ENCODE peak calls at places on chromosomes 11 and 22, in nine cellular contexts. One of them, this sample, is unnamed.

GRCh38 chr11:61834278-61835004 is 6.3 kb downstream of the FADS2 start:
- DNase-seq in Panc1: no peak
- DNase-seq in activated B cell treated with CpG ODN at 0.5 μM for 24 hours: peak; percentile 29
- DNase-seq in heart left ventricle: peak; percentile 69
- DNase-seq in thyroid gland: no peak
- DNase-seq in glutamatergic neuron: peak; percentile 43
- DNase-seq in WTC11: peak; percentile 49
- DNase-seq in K562: peak; percentile 94
- DNase-seq in nephron progenitor cell: no peak
- DNase-seq in this sample: no peak

GRCh38 chr11:123351375-123351774 is 78.7 kb upstream of the GRAMD1B start:
- DNase-seq in Panc1: no peak
- DNase-seq in activated B cell treated with CpG ODN at 0.5 μM for 24 hours: no peak
- DNase-seq in heart left ventricle: peak; percentile 48
- DNase-seq in thyroid gland: no peak
- DNase-seq in glutamatergic neuron: peak; percentile 86
- DNase-seq in WTC11: peak; percentile 58
- DNase-seq in K562: no peak
- DNase-seq in nephron progenitor cell: peak; percentile 20
- DNase-seq in this sample: no peak

GRCh38 chr11:48051217-48051848 is 71.0 kb downstream of the PTPRJ start:
- DNase-seq in Panc1: no peak
- DNase-seq in activated B cell treated with CpG ODN at 0.5 μM for 24 hours: no peak
- DNase-seq in heart left ventricle: no peak
- DNase-seq in thyroid gland: no peak
- DNase-seq in glutamatergic neuron: no peak
- DNase-seq in WTC11: no peak
- DNase-seq in K562: no peak
- DNase-seq in nephron progenitor cell: no peak
- DNase-seq in this sample: no peak

GRCh38 chr11:27619039-27619438 is 81.2 kb downstream of the BDNF start:
- DNase-seq in Panc1: no peak
- DNase-seq in activated B cell treated with CpG ODN at 0.5 μM for 24 hours: no peak
- DNase-seq in heart left ventricle: no peak
- DNase-seq in thyroid gland: no peak
- DNase-seq in glutamatergic neuron: no peak
- DNase-seq in WTC11: no peak
- DNase-seq in K562: no peak
- DNase-seq in nephron progenitor cell: no peak
- DNase-seq in this sample: no peak

GRCh38 chr11:81070948-81071347 is 1630.1 kb upstream of the TENM4 start:
- DNase-seq in Panc1: no peak
- DNase-seq in activated B cell treated with CpG ODN at 0.5 μM for 24 hours: no peak
- DNase-seq in heart left ventricle: no peak
- DNase-seq in thyroid gland: no peak
- DNase-seq in glutamatergic neuron: no peak
- DNase-seq in WTC11: no peak
- DNase-seq in K562: no peak
- DNase-seq in nephron progenitor cell: no peak
- DNase-seq in this sample: no peak

GRCh38 chr22:33110562-33111163 is 52.5 kb upstream of the SYN3 start:
- DNase-seq in Panc1: no peak
- DNase-seq in activated B cell treated with CpG ODN at 0.5 μM for 24 hours: no peak
- DNase-seq in heart left ventricle: no peak
- DNase-seq in thyroid gland: no peak
- DNase-seq in glutamatergic neuron: no peak
- DNase-seq in WTC11: no peak
- DNase-seq in K562: no peak
- DNase-seq in nephron progenitor cell: no peak
- DNase-seq in this sample: no peak

GRCh38 chr11:14905104-14906033 is 13.3 kb upstream of the CYP2R1 start:
- DNase-seq in Panc1: no peak
- DNase-seq in activated B cell treated with CpG ODN at 0.5 μM for 24 hours: peak; percentile 70
- DNase-seq in heart left ventricle: peak; percentile 44
- DNase-seq in thyroid gland: peak; percentile 60
- DNase-seq in glutamatergic neuron: peak; percentile 80
- DNase-seq in WTC11: peak; percentile 91
- DNase-seq in K562: no peak
- DNase-seq in nephron progenitor cell: no peak
- DNase-seq in this sample: no peak

GRCh38 chr11:13699041-13699440 is 30.6 kb downstream of the FAR1 start:
- DNase-seq in Panc1: no peak
- DNase-seq in activated B cell treated with CpG ODN at 0.5 μM for 24 hours: no peak
- DNase-seq in heart left ventricle: no peak
- DNase-seq in thyroid gland: no peak
- DNase-seq in glutamatergic neuron: no peak
- DNase-seq in WTC11: no peak
- DNase-seq in K562: no peak
- DNase-seq in nephron progenitor cell: no peak
- DNase-seq in this sample: no peak

GRCh38 chr22:23938328-23939016 is 22.5 kb downstream of the GSTT2B start:
- DNase-seq in Panc1: no peak
- DNase-seq in activated B cell treated with CpG ODN at 0.5 μM for 24 hours: no peak
- DNase-seq in heart left ventricle: no peak
- DNase-seq in thyroid gland: no peak
- DNase-seq in glutamatergic neuron: no peak
- DNase-seq in WTC11: no peak
- DNase-seq in K562: peak; percentile 18
- DNase-seq in nephron progenitor cell: no peak
- DNase-seq in this sample: no peak

GRCh38 chr22:24146190-24146616 is 35.1 kb upstream of the SUSD2 start:
- DNase-seq in Panc1: no peak
- DNase-seq in activated B cell treated with CpG ODN at 0.5 μM for 24 hours: no peak
- DNase-seq in heart left ventricle: peak; percentile 45
- DNase-seq in thyroid gland: peak; percentile 85
- DNase-seq in glutamatergic neuron: no peak
- DNase-seq in WTC11: peak; percentile 66
- DNase-seq in K562: peak; percentile 55
- DNase-seq in nephron progenitor cell: peak; percentile 45
- DNase-seq in this sample: no peak

GRCh38 chr11:35257287-35257686 is 118.3 kb downstream of the CD44 start:
- DNase-seq in Panc1: no peak
- DNase-seq in activated B cell treated with CpG ODN at 0.5 μM for 24 hours: no peak
- DNase-seq in heart left ventricle: no peak
- DNase-seq in thyroid gland: no peak
- DNase-seq in glutamatergic neuron: no peak
- DNase-seq in WTC11: no peak
- DNase-seq in K562: no peak
- DNase-seq in nephron progenitor cell: no peak
- DNase-seq in this sample: no peak

GRCh38 chr11:76385903-76386302 is 4.8 kb downstream of the GVQW3 start:
- DNase-seq in Panc1: no peak
- DNase-seq in activated B cell treated with CpG ODN at 0.5 μM for 24 hours: no peak
- DNase-seq in heart left ventricle: no peak
- DNase-seq in thyroid gland: no peak
- DNase-seq in glutamatergic neuron: no peak
- DNase-seq in WTC11: no peak
- DNase-seq in K562: no peak
- DNase-seq in nephron progenitor cell: no peak
- DNase-seq in this sample: no peak

GRCh38 chr11:44623321-44623715 is 57.9 kb downstream of the CD82 start:
- DNase-seq in Panc1: no peak
- DNase-seq in activated B cell treated with CpG ODN at 0.5 μM for 24 hours: no peak
- DNase-seq in heart left ventricle: no peak
- DNase-seq in thyroid gland: peak; percentile 16
- DNase-seq in glutamatergic neuron: no peak
- DNase-seq in WTC11: no peak
- DNase-seq in K562: no peak
- DNase-seq in nephron progenitor cell: no peak
- DNase-seq in this sample: peak; percentile 5

GRCh38 chr11:10722307-10722706 is 28.7 kb upstream of the CTR9 start:
- DNase-seq in Panc1: no peak
- DNase-seq in activated B cell treated with CpG ODN at 0.5 μM for 24 hours: no peak
- DNase-seq in heart left ventricle: no peak
- DNase-seq in thyroid gland: no peak
- DNase-seq in glutamatergic neuron: no peak
- DNase-seq in WTC11: no peak
- DNase-seq in K562: no peak
- DNase-seq in nephron progenitor cell: no peak
- DNase-seq in this sample: no peak

GRCh38 chr11:66956689-66957290 is 1.4 kb downstream of the PC start:
- DNase-seq in Panc1: no peak
- DNase-seq in activated B cell treated with CpG ODN at 0.5 μM for 24 hours: no peak
- DNase-seq in heart left ventricle: no peak
- DNase-seq in thyroid gland: no peak
- DNase-seq in glutamatergic neuron: no peak
- DNase-seq in WTC11: no peak
- DNase-seq in K562: no peak
- DNase-seq in nephron progenitor cell: peak; percentile 26
- DNase-seq in this sample: no peak

GRCh38 chr11:7969756-7970646 is 4.8 kb upstream of the NLRP10 start:
- DNase-seq in Panc1: no peak
- DNase-seq in activated B cell treated with CpG ODN at 0.5 μM for 24 hours: no peak
- DNase-seq in heart left ventricle: no peak
- DNase-seq in thyroid gland: no peak
- DNase-seq in glutamatergic neuron: no peak
- DNase-seq in WTC11: peak; percentile 19
- DNase-seq in K562: no peak
- DNase-seq in nephron progenitor cell: no peak
- DNase-seq in this sample: no peak

GRCh38 chr11:68825603-68826002 is 16.1 kb downstream of the CPT1A start:
- DNase-seq in Panc1: no peak
- DNase-seq in activated B cell treated with CpG ODN at 0.5 μM for 24 hours: peak; percentile 50
- DNase-seq in heart left ventricle: no peak
- DNase-seq in thyroid gland: peak; percentile 39
- DNase-seq in glutamatergic neuron: no peak
- DNase-seq in WTC11: peak; percentile 62
- DNase-seq in K562: peak; percentile 37
- DNase-seq in nephron progenitor cell: no peak
- DNase-seq in this sample: no peak
- TF ChIP-seq CTCF in Panc1: no peak
- TF ChIP-seq CTCF in activated B cell treated with CpG ODN at 0.5 μM for 24 hours: no peak
- TF ChIP-seq CTCF in heart left ventricle: no peak
- TF ChIP-seq CTCF in thyroid gland: no peak
- TF ChIP-seq CTCF in glutamatergic neuron: no peak
- TF ChIP-seq CTCF in WTC11: no peak
- TF ChIP-seq CTCF in K562: peak; percentile 43
- TF ChIP-seq CTCF in nephron progenitor cell: no peak
- TF ChIP-seq CTCF in this sample: peak; percentile 25

GRCh38 chr11:33178443-33179154 is 17.3 kb upstream of the CSTF3 start:
- DNase-seq in Panc1: no peak
- DNase-seq in activated B cell treated with CpG ODN at 0.5 μM for 24 hours: no peak
- DNase-seq in heart left ventricle: no peak
- DNase-seq in thyroid gland: no peak
- DNase-seq in glutamatergic neuron: no peak
- DNase-seq in WTC11: no peak
- DNase-seq in K562: no peak
- DNase-seq in nephron progenitor cell: no peak
- DNase-seq in this sample: no peak

GRCh38 chr11:33179431-33179830 is 18.2 kb upstream of the CSTF3 start:
- DNase-seq in Panc1: no peak
- DNase-seq in activated B cell treated with CpG ODN at 0.5 μM for 24 hours: no peak
- DNase-seq in heart left ventricle: no peak
- DNase-seq in thyroid gland: no peak
- DNase-seq in glutamatergic neuron: no peak
- DNase-seq in WTC11: no peak
- DNase-seq in K562: no peak
- DNase-seq in nephron progenitor cell: no peak
- DNase-seq in this sample: no peak

GRCh38 chr11:33182246-33182878 is 21.1 kb upstream of the CSTF3 start:
- DNase-seq in Panc1: no peak
- DNase-seq in activated B cell treated with CpG ODN at 0.5 μM for 24 hours: no peak
- DNase-seq in heart left ventricle: no peak
- DNase-seq in thyroid gland: no peak
- DNase-seq in glutamatergic neuron: no peak
- DNase-seq in WTC11: no peak
- DNase-seq in K562: no peak
- DNase-seq in nephron progenitor cell: no peak
- DNase-seq in this sample: no peak

GRCh38 chr11:33172996-33173395 is 11.7 kb upstream of the CSTF3 start:
- DNase-seq in Panc1: no peak
- DNase-seq in activated B cell treated with CpG ODN at 0.5 μM for 24 hours: no peak
- DNase-seq in heart left ventricle: no peak
- DNase-seq in thyroid gland: no peak
- DNase-seq in glutamatergic neuron: no peak
- DNase-seq in WTC11: no peak
- DNase-seq in K562: no peak
- DNase-seq in nephron progenitor cell: no peak
- DNase-seq in this sample: no peak

GRCh38 chr11:33177676-33178336 is 16.5 kb upstream of the CSTF3 start:
- DNase-seq in Panc1: no peak
- DNase-seq in activated B cell treated with CpG ODN at 0.5 μM for 24 hours: no peak
- DNase-seq in heart left ventricle: no peak
- DNase-seq in thyroid gland: no peak
- DNase-seq in glutamatergic neuron: no peak
- DNase-seq in WTC11: no peak
- DNase-seq in K562: no peak
- DNase-seq in nephron progenitor cell: no peak
- DNase-seq in this sample: no peak
- TF ChIP-seq CTCF in Panc1: no peak
- TF ChIP-seq CTCF in activated B cell treated with CpG ODN at 0.5 μM for 24 hours: no peak
- TF ChIP-seq CTCF in heart left ventricle: no peak
- TF ChIP-seq CTCF in thyroid gland: no peak
- TF ChIP-seq CTCF in glutamatergic neuron: no peak
- TF ChIP-seq CTCF in WTC11: no peak
- TF ChIP-seq CTCF in K562: no peak
- TF ChIP-seq CTCF in nephron progenitor cell: no peak
- TF ChIP-seq CTCF in this sample: no peak

GRCh38 chr22:41905411-41906202 is 9.3 kb downstream of the SHISA8 start:
- DNase-seq in Panc1: no peak
- DNase-seq in activated B cell treated with CpG ODN at 0.5 μM for 24 hours: no peak
- DNase-seq in heart left ventricle: no peak
- DNase-seq in thyroid gland: no peak
- DNase-seq in glutamatergic neuron: no peak
- DNase-seq in WTC11: no peak
- DNase-seq in K562: no peak
- DNase-seq in nephron progenitor cell: no peak
- DNase-seq in this sample: no peak
- TF ChIP-seq CTCF in Panc1: no peak
- TF ChIP-seq CTCF in activated B cell treated with CpG ODN at 0.5 μM for 24 hours: no peak
- TF ChIP-seq CTCF in heart left ventricle: no peak
- TF ChIP-seq CTCF in thyroid gland: no peak
- TF ChIP-seq CTCF in glutamatergic neuron: no peak
- TF ChIP-seq CTCF in WTC11: no peak
- TF ChIP-seq CTCF in K562: no peak
- TF ChIP-seq CTCF in nephron progenitor cell: no peak
- TF ChIP-seq CTCF in this sample: no peak

GRCh38 chr22:20180245-20180630 is 29.4 kb upstream of the CCDC188 start:
- DNase-seq in Panc1: no peak
- DNase-seq in activated B cell treated with CpG ODN at 0.5 μM for 24 hours: no peak
- DNase-seq in heart left ventricle: no peak
- DNase-seq in thyroid gland: no peak
- DNase-seq in glutamatergic neuron: peak; percentile 46
- DNase-seq in WTC11: peak; percentile 44
- DNase-seq in K562: no peak
- DNase-seq in nephron progenitor cell: no peak
- DNase-seq in this sample: no peak
- TF ChIP-seq CTCF in Panc1: peak; percentile 64
- TF ChIP-seq CTCF in activated B cell treated with CpG ODN at 0.5 μM for 24 hours: no peak
- TF ChIP-seq CTCF in heart left ventricle: peak; percentile 14
- TF ChIP-seq CTCF in thyroid gland: no peak
- TF ChIP-seq CTCF in glutamatergic neuron: peak; percentile 50
- TF ChIP-seq CTCF in WTC11: peak; percentile 21
- TF ChIP-seq CTCF in K562: peak; percentile 79
- TF ChIP-seq CTCF in nephron progenitor cell: peak; percentile 37
- TF ChIP-seq CTCF in this sample: peak; percentile 55

GRCh38 chr11:131530411-131530810 is 160.0 kb downstream of the NTM start:
- DNase-seq in Panc1: no peak
- DNase-seq in activated B cell treated with CpG ODN at 0.5 μM for 24 hours: no peak
- DNase-seq in heart left ventricle: no peak
- DNase-seq in thyroid gland: no peak
- DNase-seq in glutamatergic neuron: no peak
- DNase-seq in WTC11: no peak
- DNase-seq in K562: no peak
- DNase-seq in nephron progenitor cell: no peak
- DNase-seq in this sample: no peak
- TF ChIP-seq CTCF in Panc1: no peak
- TF ChIP-seq CTCF in activated B cell treated with CpG ODN at 0.5 μM for 24 hours: no peak
- TF ChIP-seq CTCF in heart left ventricle: no peak
- TF ChIP-seq CTCF in thyroid gland: no peak
- TF ChIP-seq CTCF in glutamatergic neuron: no peak
- TF ChIP-seq CTCF in WTC11: no peak
- TF ChIP-seq CTCF in K562: no peak
- TF ChIP-seq CTCF in nephron progenitor cell: no peak
- TF ChIP-seq CTCF in this sample: no peak